ENCODE peak calls at places on chromosome 21, in ten cellular contexts. C is uterus; G is body of pancreas; E is pancreas; P is GM23338; Z is CD4-positive, alpha-beta memory T cell; H is ovary; U is cardiac muscle cell; O is right atrium auricular region; L is H7. N is an unnamed sample. For H3K36me3, the result is how much of the 10 kb centered on the place peaks cover.

GRCh38 chr21:24590261-24590660 is 1017.0 kb downstream of the MRPL39 start:
- DNase-seq in G (no peak), U (no peak), L (no peak), H (no peak), Z (no peak), O (no peak), E (no peak), P (no peak), C (no peak), N (no peak)

GRCh38 chr21:15023782-15024181 is 41.0 kb downstream of the NRIP1 start:
- DNase-seq in P (no peak), G (no peak), H (no peak), U (no peak), C (no peak), L (no peak), E (no peak), Z (no peak), O (no peak), N (no peak)

GRCh38 chr21:46550511-46550941 is 54.4 kb downstream of the S100B start:
- DNase-seq in U (no peak), G (no peak), Z (peak), L (peak), O (peak), C (no peak), H (no peak), P (no peak), E (no peak), N (no peak)

GRCh38 chr21:15558884-15559283 is 170.9 kb upstream of the USP25 start:
- DNase-seq in Z (no peak), E (no peak), O (no peak), G (no peak), U (no peak), L (no peak), C (no peak), P (no peak), H (no peak), N (no peak)

GRCh38 chr21:39390212-39390765 is 41.4 kb upstream of the HMGN1 start:
- DNase-seq in E (no peak), P (peak), L (peak), C (no peak), G (no peak), O (no peak), Z (no peak), H (no peak), U (no peak), N (no peak)

GRCh38 chr21:38159355-38159754 is 97.4 kb upstream of the KCNJ15 start:
- DNase-seq in P (peak), Z (peak), H (peak), O (peak), G (peak), U (peak), L (peak), C (peak), E (peak), N (no peak)

GRCh38 chr21:38327984-38328383 is 71.2 kb downstream of the KCNJ15 start:
- DNase-seq in C (no peak), E (no peak), O (no peak), Z (no peak), P (no peak), H (no peak), G (no peak), L (no peak), U (no peak), N (no peak)

GRCh38 chr21:15250384-15250783 is 185.6 kb upstream of the NRIP1 start:
- DNase-seq in U (no peak), G (no peak), C (no peak), H (no peak), P (no peak), E (no peak), L (no peak), O (no peak), Z (no peak), N (no peak)

GRCh38 chr21:27571706-27572105 is 604.8 kb upstream of the ADAMTS5 start:
- DNase-seq in L (no peak), C (no peak), U (no peak), G (no peak), E (no peak), Z (no peak), H (no peak), O (no peak), P (no peak), N (no peak)

GRCh38 chr21:24260751-24261150 is 1346.5 kb downstream of the MRPL39 start:
- DNase-seq in C (no peak), Z (no peak), O (no peak), H (no peak), P (no peak), L (no peak), G (no peak), U (no peak), E (no peak), N (no peak)

GRCh38 chr21:39788383-39788782 is 43.4 kb downstream of the IGSF5 start:
- DNase-seq in O (peak), P (peak), H (peak), L (peak), U (peak), C (peak), E (peak), G (peak), Z (no peak), N (peak)

GRCh38 chr21:46570119-46570518 is 34.8 kb downstream of the S100B start:
- DNase-seq in C (no peak), P (no peak), E (no peak), O (no peak), Z (no peak), H (no peak), U (no peak), G (no peak), L (no peak), N (no peak)

GRCh38 chr21:26409735-26410134 is 163.4 kb downstream of the CYYR1 start:
- DNase-seq in U (no peak), E (no peak), Z (no peak), O (no peak), G (no peak), C (no peak), H (no peak), P (no peak), L (no peak), N (no peak)

GRCh38 chr21:40421121-40421520 is 425.8 kb downstream of the DSCAM start:
- DNase-seq in C (no peak), P (no peak), E (no peak), U (no peak), O (no peak), L (no peak), Z (no peak), H (no peak), G (no peak), N (no peak)

GRCh38 chr21:14457762-14458161 is 74.8 kb upstream of the HSPA13 start:
- DNase-seq in C (no peak), U (no peak), E (no peak), Z (no peak), P (no peak), O (no peak), L (no peak), G (no peak), H (no peak), N (no peak)

GRCh38 chr21:15725949-15726348 is 3.8 kb upstream of the USP25 start:
- DNase-seq in P (no peak), C (no peak), U (no peak), L (no peak), E (no peak), O (no peak), H (no peak), G (no peak), Z (no peak), N (no peak)

GRCh38 chr21:46604975-46605758 is at the start of gene S100B:
- DNase-seq in P (peak), U (no peak), Z (no peak), G (no peak), C (no peak), O (no peak), L (peak), H (no peak), E (no peak), N (no peak)

GRCh38 chr21:21712761-21713558 is 714.8 kb downstream of the NCAM2 start:
- DNase-seq in P (no peak), H (no peak), G (no peak), E (no peak), L (no peak), O (no peak), C (no peak), U (peak), Z (no peak), N (no peak)

GRCh38 chr21:17083084-17083483 is 429.8 kb upstream of the CXADR start:
- DNase-seq in E (no peak), H (no peak), U (no peak), O (no peak), G (no peak), Z (no peak), C (no peak), P (no peak), L (no peak), N (no peak)

GRCh38 chr21:15788847-15789548 is 59.2 kb downstream of the USP25 start:
- DNase-seq in G (no peak), U (peak), L (no peak), H (no peak), Z (no peak), P (no peak), C (no peak), E (no peak), O (no peak), N (no peak)

GRCh38 chr21:46437511-46437910 is 21.2 kb upstream of the DIP2A start:
- DNase-seq in O (no peak), G (no peak), U (no peak), H (no peak), L (no peak), C (no peak), P (no peak), E (no peak), Z (no peak), N (no peak)

GRCh38 chr21:27674037-27674436 is 707.1 kb upstream of the ADAMTS5 start:
- DNase-seq in Z (no peak), L (no peak), G (no peak), U (peak), P (no peak), E (no peak), O (no peak), H (no peak), C (no peak), N (no peak)

GRCh38 chr21:35529141-35529863 is 480.2 kb upstream of the RUNX1 start:
- DNase-seq in P (no peak), O (no peak), C (no peak), U (peak), G (no peak), E (no peak), L (no peak), H (no peak), Z (no peak), N (no peak)
- H3K4me3 ChIP-seq in P (no peak), O (no peak), C (no peak), U (no peak), G (no peak), E (peak), L (no peak), H (peak), Z (peak), N (peak)

GRCh38 chr21:41762753-41763152 is 4.1 kb downstream of the RIPK4 start:
- DNase-seq in H (no peak), C (no peak), L (peak), P (no peak), U (no peak), G (no peak), Z (no peak), O (no peak), E (no peak), N (no peak)

GRCh38 chr21:41763996-41764395 is 2.9 kb downstream of the RIPK4 start:
- DNase-seq in O (no peak), E (no peak), U (no peak), H (no peak), P (no peak), G (no peak), L (no peak), Z (no peak), C (no peak), N (no peak)

GRCh38 chr21:41763398-41763931 is 3.4 kb downstream of the RIPK4 start:
- DNase-seq in E (no peak), O (no peak), U (no peak), C (no peak), L (peak), G (no peak), H (no peak), Z (no peak), P (peak), N (peak)

GRCh38 chr21:41761211-41762181 is 5.4 kb downstream of the RIPK4 start:
- DNase-seq in O (peak), C (no peak), P (peak), Z (no peak), U (peak), L (peak), G (peak), E (no peak), H (no peak), N (no peak)

GRCh38 chr21:41762236-41762635 is 4.6 kb downstream of the RIPK4 start:
- DNase-seq in L (peak), C (no peak), E (no peak), Z (no peak), H (no peak), G (no peak), P (peak), O (no peak), U (no peak), N (no peak)
- H3K36me3 ChIP-seq in L (under half), C (under half), E (under half), Z (under half), H (under half), G (under half), P (under half), O (under half), U (under half), N (under half)

GRCh38 chr21:45293214-45293725 is 5.6 kb upstream of the POFUT2 start:
- DNase-seq in O (peak), Z (no peak), E (no peak), H (peak), U (peak), C (no peak), G (peak), L (peak), P (no peak), N (no peak)
- H3K4me3 ChIP-seq in O (no peak), Z (no peak), E (no peak), H (no peak), U (no peak), C (no peak), G (no peak), L (no peak), P (no peak), N (no peak)

GRCh38 chr21:43021756-43022600 is 47.6 kb downstream of the PKNOX1 start:
- DNase-seq in U (no peak), H (no peak), C (no peak), L (peak), P (peak), E (no peak), G (no peak), O (no peak), Z (no peak), N (no peak)
- H3K36me3 ChIP-seq in U (under half), H (under half), C (under half), L (under half), P (under half), E (under half), G (under half), O (under half), Z (under half), N (under half)

GRCh38 chr21:36697473-36698159 is 1.3 kb upstream of the SIM2 start:
- DNase-seq in P (peak), Z (no peak), E (no peak), U (no peak), O (no peak), H (no peak), C (no peak), G (no peak), L (peak), N (no peak)

GRCh38 chr21:36699546-36700294 is 805 bp downstream of the SIM2 start:
- DNase-seq in G (no peak), U (no peak), C (no peak), H (no peak), Z (no peak), E (no peak), P (peak), O (no peak), L (peak), N (no peak)

GRCh38 chr21:36700295-36700960 is 1.5 kb downstream of the SIM2 start:
- DNase-seq in O (no peak), L (peak), G (no peak), U (no peak), H (no peak), E (no peak), P (peak), C (no peak), Z (no peak), N (no peak)

GRCh38 chr21:36698160-36699025 is 522 bp upstream of the SIM2 start:
- DNase-seq in H (no peak), L (peak), C (no peak), G (no peak), E (no peak), O (no peak), U (no peak), P (peak), Z (no peak), N (no peak)

GRCh38 chr21:36699026-36699545 is at the start of gene SIM2:
- DNase-seq in G (no peak), E (no peak), H (no peak), O (no peak), U (peak), L (peak), Z (no peak), P (peak), C (no peak), N (no peak)
- H3K4me3 ChIP-seq in G (no peak), E (peak), H (peak), O (peak), U (peak), L (peak), Z (no peak), P (peak), C (no peak), N (peak)

GRCh38 chr21:29521872-29522271 is 223.2 kb downstream of the BACH1 start:
- DNase-seq in O (no peak), H (no peak), P (no peak), E (no peak), C (no peak), U (no peak), Z (no peak), G (no peak), L (no peak), N (no peak)
- H3K36me3 ChIP-seq in O (under half), H (under half), P (under half), E (under half), C (under half), U (under half), Z (under half), G (under half), L (under half), N (under half)

DNA sequence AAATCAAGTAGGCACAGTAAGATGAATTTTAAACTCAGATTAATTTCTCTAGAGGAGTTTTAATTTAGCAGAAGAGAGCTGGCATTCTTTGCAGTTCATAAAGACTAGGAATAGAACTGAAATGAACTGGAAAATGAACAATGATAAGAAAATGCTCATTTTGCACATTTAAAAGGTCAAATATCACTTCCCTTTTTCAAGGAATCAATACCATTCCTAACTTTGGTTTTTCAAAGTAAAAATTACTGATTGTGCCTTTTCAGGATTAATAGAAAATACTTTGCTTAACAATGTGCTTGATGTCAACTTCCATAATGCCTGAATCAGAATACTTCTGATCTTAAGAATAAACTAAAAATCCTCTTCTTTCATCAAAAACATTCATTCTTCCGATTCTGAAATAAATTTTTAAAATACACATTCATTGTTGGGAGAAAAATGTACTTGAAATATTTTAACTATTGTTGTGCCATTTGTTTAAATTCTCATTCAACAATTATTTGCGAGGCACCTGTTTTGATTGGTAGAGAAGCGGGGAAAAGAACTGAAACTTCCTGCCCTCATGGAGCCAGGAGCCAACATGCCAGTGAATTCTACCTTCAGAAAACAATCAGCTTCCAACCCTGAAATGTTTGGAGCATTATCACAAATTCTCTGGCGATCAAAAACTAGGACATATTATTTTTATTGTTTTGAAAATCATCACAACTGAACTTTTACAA is 2.1 kb downstream of the SCAF4 start:
- DNase-seq in P (no peak), H (no peak), L (no peak), E (no peak), U (no peak), Z (no peak), G (no peak), O (no peak), C (no peak), N (no peak)
- H3K4me3 ChIP-seq in P (peak), H (peak), L (peak), E (peak), U (peak), Z (peak), G (no peak), O (no peak), C (no peak), N (peak)

GRCh38 chr21:42409366-42409765 is 5.7 kb downstream of the UBASH3A start:
- DNase-seq in U (no peak), Z (no peak), H (no peak), P (no peak), C (no peak), O (no peak), E (no peak), G (no peak), L (no peak), N (no peak)
- H3K36me3 ChIP-seq in U (under half), Z (half or more), H (under half), P (under half), C (under half), O (under half), E (under half), G (under half), L (under half), N (under half)

GRCh38 chr21:33976082-33976979 is 60.7 kb upstream of the ATP5PO start:
- DNase-seq in Z (peak), G (no peak), O (no peak), U (peak), E (no peak), C (peak), H (no peak), L (peak), P (peak), N (no peak)
- H3K4me3 ChIP-seq in Z (peak), G (no peak), O (no peak), U (no peak), E (no peak), C (no peak), H (no peak), L (no peak), P (no peak), N (no peak)

N was measured in breast epithelium.